ENCODE peak calls at places on chromosome 21, in five cellular contexts. U, Y, G, V and K are unnamed samples.

GRCh38 chr21:14259669-14260458 is 43.9 kb downstream of the RBM11 start:
- DNase-seq in U (no peak), Y (peak), G (peak), V (peak), K (peak)

GRCh38 chr21:45859041-45859761 is 122.4 kb upstream of the COL6A1 start:
- DNase-seq in U (no peak), Y (no peak), G (no peak), V (no peak), K (no peak)

GRCh38 chr21:44712203-44713028 is 1.0 kb upstream of the TSPEAR start:
- DNase-seq in U (no peak), Y (no peak), G (no peak), V (no peak), K (no peak)

GRCh38 chr21:46122241-46122671 is 24.3 kb downstream of the COL6A2 start:
- DNase-seq in U (no peak), Y (peak), G (no peak), V (peak), K (peak)

GRCh38 chr21:28979092-28979491 is 13.6 kb downstream of the LTN1 start:
- DNase-seq in U (no peak), Y (no peak), G (no peak), V (no peak), K (no peak)

GRCh38 chr21:33976082-33976979 is 60.7 kb upstream of the ATP5PO start:
- DNase-seq in U (no peak), Y (peak), G (peak), V (peak), K (peak)

GRCh38 chr21:30256100-30256499 is 26.6 kb downstream of the KRTAP24-1 start:
- DNase-seq in U (no peak), Y (no peak), G (no peak), V (no peak), K (no peak)

GRCh38 chr21:16072692-16073091 is 342.9 kb downstream of the USP25 start:
- DNase-seq in U (no peak), Y (peak), G (peak), V (peak), K (peak)

GRCh38 chr21:45963225-45963555 is 18.4 kb upstream of the COL6A1 start:
- DNase-seq in U (no peak), Y (no peak), G (no peak), V (no peak), K (no peak)

GRCh38 chr21:30044447-30045064 is 104.8 kb upstream of the GRIK1 start:
- DNase-seq in U (no peak), Y (peak), G (peak), V (peak), K (no peak)

GRCh38 chr21:17238468-17238867 is 274.4 kb upstream of the CXADR start:
- DNase-seq in U (no peak), Y (no peak), G (no peak), V (no peak), K (no peak)

GRCh38 chr21:46121286-46122221 is 23.6 kb downstream of the COL6A2 start:
- DNase-seq in U (peak), Y (no peak), G (no peak), V (no peak), K (no peak)

GRCh38 chr21:38306407-38306806 is 49.6 kb downstream of the KCNJ15 start:
- DNase-seq in U (no peak), Y (peak), G (no peak), V (peak), K (no peak)

GRCh38 chr21:46538851-46539666 is 65.8 kb downstream of the S100B start:
- DNase-seq in U (no peak), Y (no peak), G (no peak), V (no peak), K (no peak)

GRCh38 chr21:27584266-27584665 is 617.4 kb upstream of the ADAMTS5 start:
- DNase-seq in U (no peak), Y (no peak), G (no peak), V (no peak), K (no peak)
- TF ChIP-seq CTCF in U (no peak), Y (no peak), G (no peak), V (no peak), K (no peak)

GRCh38 chr21:43354666-43355065 is 72.3 kb downstream of the SIK1 start:
- DNase-seq in U (no peak), Y (no peak), G (no peak), V (no peak), K (no peak)

GRCh38 chr21:43357708-43358430 is 69.1 kb downstream of the SIK1 start:
- DNase-seq in U (peak), Y (no peak), G (no peak), V (no peak), K (no peak)

GRCh38 chr21:43354016-43354420 is 72.9 kb downstream of the SIK1 start:
- DNase-seq in U (no peak), Y (no peak), G (no peak), V (no peak), K (no peak)

GRCh38 chr21:43355196-43355924 is 71.6 kb downstream of the SIK1 start:
- DNase-seq in U (no peak), Y (no peak), G (peak), V (no peak), K (no peak)

GRCh38 chr21:43355925-43356289 is 71.0 kb downstream of the SIK1 start:
- DNase-seq in U (no peak), Y (no peak), G (no peak), V (no peak), K (no peak)
- TF ChIP-seq CTCF in U (no peak), Y (no peak), G (no peak), V (no peak), K (no peak)

GRCh38 chr21:18840239-18840638 is 436.7 kb upstream of the TMPRSS15 start:
- DNase-seq in U (no peak), Y (peak), G (peak), V (peak), K (no peak)
- TF ChIP-seq CTCF in U (peak), Y (no peak), G (peak), V (peak), K (no peak)

DNA sequence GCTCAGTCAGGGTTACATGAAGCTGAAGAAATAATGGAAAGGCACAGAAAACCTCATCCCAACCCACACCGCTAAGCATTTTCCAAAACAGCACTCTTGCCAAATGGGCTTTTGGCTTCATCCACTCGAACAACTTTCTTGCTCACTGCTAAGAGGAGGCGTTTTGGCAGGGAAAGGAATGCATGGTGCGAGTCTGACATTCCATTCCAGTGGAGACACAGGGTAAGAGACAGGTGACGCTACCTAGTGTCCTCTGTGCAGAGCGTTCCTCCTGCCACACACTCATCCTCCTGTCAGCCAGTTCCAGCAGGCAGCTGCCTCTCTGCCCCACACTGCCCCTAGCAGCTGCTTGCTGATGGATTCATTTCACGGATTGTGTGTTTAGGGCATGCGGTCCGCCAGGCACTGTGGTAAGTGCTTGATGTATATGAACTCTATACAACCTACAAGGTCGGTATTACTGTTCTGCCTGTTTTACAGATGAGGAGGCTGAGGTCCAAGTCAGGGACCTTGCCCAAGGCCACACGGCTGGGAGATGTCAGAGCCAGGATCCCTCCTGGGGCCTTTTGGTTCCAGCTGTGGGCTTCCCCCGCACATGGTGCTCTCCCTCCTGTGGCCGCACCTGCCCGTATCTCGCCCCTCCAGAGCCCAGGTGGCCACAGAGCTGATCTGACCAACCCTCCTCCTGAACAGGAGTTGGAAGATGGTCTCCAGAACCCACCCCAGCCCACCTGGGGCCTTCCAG is 25.7 kb upstream of the BACE2 start:
- DNase-seq in U (no peak), Y (peak), G (no peak), V (peak), K (peak)
- TF ChIP-seq CTCF in U (no peak), Y (no peak), G (no peak), V (peak), K (no peak)